ENCODE peak calls at places on chromosomes 6 and 20, in ten cellular contexts. I is anterior cingulate cortex; R is T-helper 9 cell; Z is effector memory CD8-positive, alpha-beta T cell; J is skeletal muscle cell; E is naive thymus-derived CD8-positive, alpha-beta T cell; A is lower leg skin; S is midbrain; X is stimulated activated CD4-positive, alpha-beta T cell treated with anti-CD3 and anti-CD28 coated beads, Interleukin-12 subunit alpha, Interleukin-12 subunit beta, amount 100 ng/mL, for 24 hours; G is DMS153. P is an unnamed sample.

GRCh38 chr6:20575691-20576451 is 41.6 kb downstream of the CDKAL1 start:
- DNase-seq in A (no peak), E (no peak), G (no peak), Z (no peak), J (no peak), S (no peak), R (no peak), I (no peak), X (no peak), P (no peak)

GRCh38 chr6:168500519-168500918 is 59.5 kb downstream of the SMOC2 start:
- DNase-seq in G (no peak), I (no peak), A (no peak), J (no peak), R (no peak), E (no peak), Z (no peak), S (no peak), X (no peak), P (no peak)

GRCh38 chr20:35192071-35192872 is 20.4 kb downstream of the PROCR start:
- DNase-seq in J (no peak), I (no peak), S (no peak), Z (no peak), A (no peak), G (no peak), E (no peak), R (no peak), X (no peak), P (no peak)

GRCh38 chr6:29968130-29968529 is 25.8 kb downstream of the HLA-A start:
- DNase-seq in G (no peak), S (no peak), X (no peak), I (no peak), J (no peak), Z (no peak), A (no peak), E (no peak), R (no peak), P (no peak)

GRCh38 chr6:4466260-4466659 is 309.9 kb upstream of the CDYL start:
- DNase-seq in E (no peak), Z (no peak), I (no peak), J (no peak), A (no peak), X (no peak), S (no peak), R (no peak), G (no peak), P (no peak)

GRCh38 chr6:106572875-106573575 is 56.3 kb downstream of the RTN4IP1 start:
- DNase-seq in X (no peak), J (no peak), R (no peak), G (no peak), Z (no peak), I (no peak), S (no peak), A (no peak), E (no peak), P (no peak)

GRCh38 chr6:28809947-28810654 is 113.7 kb downstream of the TRIM27 start:
- DNase-seq in S (no peak), R (no peak), E (no peak), I (no peak), A (no peak), G (peak), J (no peak), X (no peak), Z (no peak), P (peak)

GRCh38 chr20:53654932-53655674 is 61.5 kb upstream of the ZNF217 start:
- DNase-seq in R (no peak), G (no peak), I (no peak), X (no peak), J (no peak), S (peak), E (no peak), Z (no peak), A (peak), P (no peak)

GRCh38 chr6:142376115-142376514 is 74.3 kb downstream of the ADGRG6 start:
- DNase-seq in R (no peak), Z (no peak), S (no peak), A (no peak), X (no peak), I (no peak), E (no peak), G (no peak), J (no peak), P (no peak)

GRCh38 chr6:97396880-97397279 is 113.9 kb upstream of the MMS22L start:
- DNase-seq in Z (no peak), I (no peak), J (no peak), S (no peak), R (no peak), G (no peak), E (no peak), X (no peak), A (no peak), P (no peak)

GRCh38 chr6:79694623-79695311 is 63.6 kb downstream of the SH3BGRL2 start:
- DNase-seq in J (no peak), A (no peak), R (no peak), E (no peak), S (peak), G (no peak), X (no peak), Z (no peak), I (no peak), P (no peak)

GRCh38 chr20:63775096-63775978 is 35.8 kb downstream of the SLC2A4RG start:
- DNase-seq in E (peak), J (no peak), I (peak), A (no peak), R (peak), Z (no peak), S (peak), G (no peak), X (no peak), P (peak)

GRCh38 chr20:59120491-59120890 is 43.1 kb upstream of the ZNF831 start:
- DNase-seq in I (no peak), Z (peak), E (peak), J (no peak), X (no peak), S (no peak), G (no peak), A (no peak), R (no peak), P (no peak)

GRCh38 chr6:19153981-19154295 is 683.2 kb upstream of the ID4 start:
- DNase-seq in E (no peak), S (no peak), J (no peak), X (no peak), G (no peak), R (no peak), A (no peak), I (no peak), Z (no peak), P (no peak)

GRCh38 chr20:23159256-23159922 is 73.3 kb upstream of the CD93 start:
- DNase-seq in E (no peak), R (no peak), J (no peak), A (no peak), Z (no peak), G (no peak), I (no peak), X (no peak), S (no peak), P (no peak)

GRCh38 chr6:43219119-43219518 is 10.2 kb downstream of the DNPH1 start:
- DNase-seq in E (no peak), S (no peak), G (no peak), A (no peak), I (no peak), X (no peak), J (no peak), R (no peak), Z (no peak), P (no peak)

P was measured in HEK293T.